ENCODE peak calls at places on chromosome 18, in six cellular contexts. E, T, C, Y, G and L are unnamed samples.

GRCh38 chr18:34222025-34222395 is 2.7 kb downstream of the NOL4 start:
- DNase-seq in G (no peak), Y (no peak), C (peak; percentile 56), T (no peak), E (no peak), L (peak; percentile 24)

GRCh38 chr18:13320891-13321425 is 102.4 kb downstream of the LDLRAD4 start:
- DNase-seq in C (peak; percentile 34), E (no peak), G (no peak), T (no peak), Y (no peak), L (no peak)

GRCh38 chr18:6561893-6562292 is 147.2 kb upstream of the L3MBTL4 start:
- DNase-seq in C (no peak), E (no peak), Y (no peak), G (no peak), T (no peak), L (no peak)

GRCh38 chr18:79605481-79605880 is 74.1 kb upstream of the CTDP1 start:
- DNase-seq in C (no peak), E (no peak), G (no peak), Y (no peak), T (no peak), L (no peak)

GRCh38 chr18:48724939-48725338 is 186.1 kb downstream of the CTIF start:
- DNase-seq in G (no peak), E (no peak), C (no peak), T (no peak), Y (no peak), L (no peak)

GRCh38 chr18:9095297-9096012 is 7.0 kb upstream of the NDUFV2 start:
- DNase-seq in G (no peak), T (peak; percentile 23), E (no peak), C (no peak), Y (no peak), L (no peak)

GRCh38 chr18:22983175-22983574 is 50.0 kb downstream of the RBBP8 start:
- DNase-seq in G (no peak), Y (peak; percentile 3), T (peak; percentile 15), C (peak; percentile 34), E (no peak), L (no peak)

GRCh38 chr18:2303517-2304238 is 267.6 kb downstream of the METTL4 start:
- DNase-seq in C (no peak), T (no peak), Y (no peak), G (no peak), E (peak; percentile 61), L (no peak)

GRCh38 chr18:35578481-35578880 is 3.1 kb upstream of the GALNT1 start:
- DNase-seq in E (no peak), C (no peak), T (no peak), G (no peak), Y (no peak), L (no peak)

GRCh38 chr18:79411614-79412526 is 16.1 kb downstream of the NFATC1 start:
- DNase-seq in C (no peak), E (no peak), T (no peak), Y (no peak), G (no peak), L (no peak)

GRCh38 chr18:6521804-6522418 is 107.2 kb upstream of the L3MBTL4 start:
- DNase-seq in E (peak; percentile 41), Y (peak; percentile 10), T (no peak), G (no peak), C (peak; percentile 82), L (peak; percentile 33)

GRCh38 chr18:48797841-48798255 is 152.9 kb downstream of the SMAD7 start:
- DNase-seq in E (no peak), C (peak; percentile 81), G (peak; percentile 1), T (no peak), Y (peak; percentile 64), L (no peak)

GRCh38 chr18:22822841-22823508 is 110.2 kb upstream of the RBBP8 start:
- DNase-seq in G (no peak), Y (no peak), T (no peak), C (no peak), E (no peak), L (no peak)

GRCh38 chr18:55452123-55452611 is 135.8 kb downstream of the TCF4 start:
- DNase-seq in G (no peak), C (no peak), T (no peak), E (peak; percentile 82), Y (no peak), L (no peak)

GRCh38 chr18:33757037-33757436 is 179.0 kb downstream of the ASXL3 start:
- DNase-seq in C (no peak), G (no peak), E (peak; percentile 49), T (no peak), Y (no peak), L (no peak)

GRCh38 chr18:56200381-56200831 is 438.0 kb downstream of the TXNL1 start:
- DNase-seq in E (peak; percentile 18), Y (no peak), G (no peak), T (no peak), C (peak; percentile 11), L (no peak)

GRCh38 chr18:42706618-42707017 is 408.9 kb downstream of the RIT2 start:
- DNase-seq in C (peak; percentile 45), Y (no peak), T (no peak), E (peak; percentile 84), G (no peak), L (peak; percentile 83)

GRCh38 chr18:5987217-5987616 is 91.9 kb upstream of the TMEM200C start:
- DNase-seq in C (no peak), G (no peak), T (no peak), Y (no peak), E (no peak), L (no peak)

GRCh38 chr18:74857901-74858300 is 260.2 kb downstream of the ZNF407 start:
- DNase-seq in C (no peak), T (no peak), Y (no peak), G (no peak), E (no peak), L (no peak)

GRCh38 chr18:61435064-61435652 is 101.9 kb downstream of the CDH20 start:
- DNase-seq in Y (no peak), E (no peak), G (no peak), C (peak; percentile 64), T (no peak), L (no peak)

GRCh38 chr18:4068552-4069158 is 386.5 kb downstream of the DLGAP1 start:
- DNase-seq in G (no peak), T (no peak), E (peak; percentile 38), C (peak; percentile 72), Y (no peak), L (no peak)

GRCh38 chr18:75350440-75350839 is 77.1 kb downstream of the SMIM21 start:
- DNase-seq in C (peak; percentile 67), Y (no peak), G (no peak), E (no peak), T (no peak), L (no peak)

GRCh38 chr18:58252166-58252565 is 208.1 kb downstream of the NEDD4L start:
- DNase-seq in C (no peak), Y (no peak), G (no peak), E (no peak), T (no peak), L (no peak)

GRCh38 chr18:12606592-12607315 is 51.2 kb downstream of the SPIRE1 start:
- DNase-seq in E (peak; percentile 60), C (peak; percentile 59), G (no peak), T (no peak), Y (no peak), L (no peak)

GRCh38 chr18:14974576-14974975 is 226.6 kb downstream of the ANKRD30B start:
- DNase-seq in T (no peak), C (no peak), Y (no peak), E (no peak), G (no peak), L (no peak)

GRCh38 chr18:79496978-79497637 is 101.4 kb downstream of the NFATC1 start:
- DNase-seq in T (peak; percentile 72), G (no peak), C (no peak), Y (no peak), E (no peak), L (no peak)

GRCh38 chr18:63731215-63731614 is 28.5 kb downstream of the SERPINB11 start:
- DNase-seq in Y (no peak), T (no peak), C (no peak), G (no peak), E (no peak), L (no peak)

GRCh38 chr18:54772081-54772480 is 56.2 kb upstream of the RAB27B start:
- DNase-seq in G (no peak), T (no peak), C (no peak), E (no peak), Y (no peak), L (no peak)

GRCh38 chr18:62860062-62860461 is 144.7 kb downstream of the PHLPP1 start:
- DNase-seq in T (no peak), E (no peak), G (no peak), C (no peak), Y (no peak), L (no peak)

GRCh38 chr18:13520306-13520705 is 206.1 kb downstream of the FAM210A start:
- DNase-seq in G (no peak), C (no peak), E (no peak), T (no peak), Y (no peak), L (no peak)

GRCh38 chr18:9971313-9971920 is 57.6 kb downstream of the VAPA start:
- DNase-seq in C (peak; percentile 78), T (peak; percentile 68), Y (peak; percentile 39), E (peak; percentile 38), G (peak; percentile 39), L (peak; percentile 57)